ENCODE peak calls at places on chromosomes 16 and 17, in five cellular contexts. H is CD8-positive, alpha-beta T cell; X is AG08396; T is activated CD8-positive, alpha-beta memory T cell treated with anti-CD3 and anti-CD28 coated beads, Interleukin-2, amount 50 U/mL, for 48 hours; Y is breast epithelium. C is an unnamed sample.

GRCh38 chr17:17766351-17767095 is 70.3 kb downstream of the SREBF1 start:
- DNase-seq in T (no peak), H (no peak), X (no peak), Y (no peak), C (no peak)

GRCh38 chr17:78038748-78039288 is 80.3 kb downstream of the TNRC6C start:
- DNase-seq in X (no peak), T (no peak), Y (no peak), H (no peak), C (no peak)

GRCh38 chr17:41812176-41813038 is at the start of gene FKBP10:
- DNase-seq in H (peak; percentile 53), X (peak; percentile 94), T (peak; percentile 67), Y (peak; percentile 36), C (peak; percentile 72)

GRCh38 chr17:66115246-66115645 is 76.7 kb downstream of the CEP112 start:
- DNase-seq in H (no peak), Y (no peak), X (peak; percentile 23), T (no peak), C (no peak)

GRCh38 chr17:66975614-66976378 is 11.3 kb downstream of the CACNG4 start:
- DNase-seq in T (no peak), Y (peak; percentile 55), H (no peak), X (no peak), C (no peak)

GRCh38 chr17:8740486-8740885 is 4.2 kb downstream of the CCDC42 start:
- DNase-seq in T (peak; percentile 69), X (no peak), H (peak; percentile 66), Y (no peak), C (peak; percentile 81)

GRCh38 chr17:62895256-62895649 is 70.8 kb upstream of the TANC2 start:
- DNase-seq in X (no peak), Y (no peak), H (no peak), T (no peak), C (no peak)

GRCh38 chr17:63289931-63290330 is 156.2 kb downstream of the CYB561 start:
- DNase-seq in H (no peak), T (no peak), Y (no peak), X (no peak), C (no peak)

GRCh38 chr17:3602499-3602898 is 6.7 kb downstream of the TRPV1 start:
- DNase-seq in X (no peak), Y (no peak), T (peak; percentile 57), H (no peak), C (no peak)

GRCh38 chr16:2715519-2715918 is 4.5 kb downstream of the PRSS27 start:
- DNase-seq in Y (no peak), H (peak; percentile 84), X (peak; percentile 87), T (peak; percentile 94), C (peak; percentile 94)

GRCh38 chr16:9081843-9082242 is 9.6 kb upstream of the HAPSTR1 start:
- DNase-seq in Y (no peak), X (no peak), T (no peak), H (no peak), C (no peak)

GRCh38 chr16:86566601-86566965 is at the start of gene FOXC2:
- DNase-seq in H (no peak), T (peak; percentile 73), X (peak; percentile 95), Y (peak; percentile 73), C (peak; percentile 80)

GRCh38 chr17:5832886-5833285 is 237.3 kb upstream of the WSCD1 start:
- DNase-seq in T (no peak), X (peak; percentile 38), Y (no peak), H (no peak), C (no peak)

GRCh38 chr17:65593870-65594584 is 32.6 kb upstream of the AXIN2 start:
- DNase-seq in Y (no peak), X (peak; percentile 42), H (no peak), T (no peak), C (no peak)

GRCh38 chr17:19313746-19314651 is 48.5 kb downstream of the B9D1 start:
- DNase-seq in H (no peak), X (no peak), T (no peak), Y (no peak), C (no peak)

GRCh38 chr17:39144414-39144813 is 7.0 kb downstream of the PLXDC1 start:
- DNase-seq in Y (peak; percentile 95), X (peak; percentile 66), H (no peak), T (no peak), C (no peak)

GRCh38 chr16:68215302-68215701 is 20.6 kb downstream of the ESRP2 start:
- DNase-seq in T (no peak), H (no peak), X (no peak), Y (no peak), C (no peak)

GRCh38 chr17:41171881-41172280 is 3.9 kb upstream of the KRTAP4-3 start:
- DNase-seq in Y (no peak), H (no peak), T (no peak), X (no peak), C (no peak)

GRCh38 chr16:87653234-87653633 is 50.9 kb downstream of the JPH3 start:
- DNase-seq in Y (no peak), X (peak; percentile 51), H (no peak), T (no peak), C (no peak)

GRCh38 chr17:40173778-40174135 is 3.5 kb upstream of the RAPGEFL1 start:
- DNase-seq in H (no peak), Y (no peak), T (no peak), X (no peak), C (no peak)

GRCh38 chr16:86755571-86756006 is 177.2 kb downstream of the FOXL1 start:
- DNase-seq in X (no peak), Y (no peak), H (no peak), T (no peak), C (no peak)

GRCh38 chr16:84110527-84110926 is 6.2 kb downstream of the MBTPS1 start:
- DNase-seq in X (no peak), H (no peak), Y (no peak), T (no peak), C (no peak)

GRCh38 chr17:74631468-74632195 is 8.1 kb upstream of the CD300E start:
- DNase-seq in Y (no peak), H (no peak), T (no peak), X (no peak), C (no peak)

GRCh38 chr17:12046786-12047185 is 26.1 kb downstream of the MAP2K4 start:
- DNase-seq in H (no peak), X (no peak), Y (no peak), T (no peak), C (no peak)

GRCh38 chr16:69417537-69418199 is 6.8 kb upstream of the CYB5B start:
- DNase-seq in H (no peak), X (peak; percentile 35), Y (peak; percentile 59), T (no peak), C (no peak)

C was measured in activated effector memory CD4-positive, alpha-beta T cell treated with anti-CD3 and anti-CD28 coated beads, Interleukin-2, amount 50 U/mL, for 16 hours.